ENCODE peak calls at places on chromosomes 6 and 20, in nine cellular contexts. F, Q, Z, N, C, E, V, K and O are unnamed samples.

GRCh38 chr6:155187994-155188706 is 75.7 kb upstream of the CLDN20 start:
- DNase-seq in K (no peak), E (no peak), N (no peak), Q (no peak), V (no peak), Z (no peak), F (no peak), C (no peak), O (no peak)

GRCh38 chr20:59010321-59010994 is 3.4 kb upstream of the CTSZ start:
- DNase-seq in Z (peak), N (no peak), K (no peak), Q (peak), C (no peak), F (peak), E (no peak), V (no peak), O (no peak)

GRCh38 chr6:5905431-5906339 is 101.0 kb downstream of the NRN1 start:
- DNase-seq in Z (no peak), F (no peak), K (no peak), Q (peak), V (no peak), E (no peak), N (peak), C (peak), O (no peak)

GRCh38 chr6:151539506-151540268 is 45.9 kb downstream of the CCDC170 start:
- DNase-seq in E (no peak), C (no peak), F (no peak), N (no peak), V (no peak), Z (no peak), K (no peak), Q (no peak), O (no peak)

GRCh38 chr6:87230801-87231200 is 75.4 kb downstream of the ZNF292 start:
- DNase-seq in F (no peak), Z (no peak), N (no peak), V (no peak), Q (no peak), E (no peak), K (no peak), C (no peak), O (no peak)

GRCh38 chr6:49915035-49915434 is 48.7 kb upstream of the CRISP1 start:
- DNase-seq in C (no peak), Q (no peak), K (no peak), F (no peak), E (no peak), N (no peak), V (no peak), Z (no peak), O (no peak)

GRCh38 chr6:9412951-9413559 is 977.7 kb upstream of the SLC35B3 start:
- DNase-seq in E (peak), Q (peak), C (no peak), K (peak), V (no peak), Z (no peak), F (no peak), N (peak), O (no peak)

GRCh38 chr6:90110971-90111370 is 185.7 kb downstream of the BACH2 start:
- DNase-seq in C (no peak), V (no peak), E (no peak), K (peak), F (no peak), Q (no peak), N (no peak), Z (peak), O (no peak)

GRCh38 chr6:137218473-137218916 is 690 bp downstream of the IFNGR1 start:
- DNase-seq in Z (peak), V (no peak), C (no peak), N (peak), F (no peak), K (peak), Q (peak), E (peak), O (no peak)

GRCh38 chr6:33276864-33277662 is at the start of gene B3GALT4:
- DNase-seq in N (peak), Z (peak), F (no peak), K (peak), V (peak), C (peak), E (peak), Q (peak), O (peak)

GRCh38 chr6:5665173-5665572 is 341.6 kb downstream of the NRN1 start:
- DNase-seq in K (peak), N (no peak), F (no peak), C (no peak), E (no peak), V (no peak), Q (no peak), Z (no peak), O (no peak)

GRCh38 chr20:20668639-20669038 is 43.8 kb downstream of the RALGAPA2 start:
- DNase-seq in V (no peak), Z (no peak), K (no peak), F (no peak), E (peak), N (no peak), Q (no peak), C (no peak), O (no peak)

GRCh38 chr6:32668226-32668747 is 1.8 kb upstream of the HLA-DQB1 start:
- DNase-seq in N (peak), Z (peak), K (peak), Q (peak), V (no peak), E (peak), C (no peak), F (no peak), O (no peak)

GRCh38 chr6:93417421-93417996 is 1.9 kb downstream of the EPHA7 start:
- DNase-seq in Z (no peak), E (no peak), Q (no peak), V (no peak), F (no peak), N (no peak), C (no peak), K (no peak), O (no peak)
- TF ChIP-seq CTCF in Z (no peak), E (no peak), Q (no peak), V (peak), F (peak), N (no peak), C (peak), K (no peak), O (peak)

DNA sequence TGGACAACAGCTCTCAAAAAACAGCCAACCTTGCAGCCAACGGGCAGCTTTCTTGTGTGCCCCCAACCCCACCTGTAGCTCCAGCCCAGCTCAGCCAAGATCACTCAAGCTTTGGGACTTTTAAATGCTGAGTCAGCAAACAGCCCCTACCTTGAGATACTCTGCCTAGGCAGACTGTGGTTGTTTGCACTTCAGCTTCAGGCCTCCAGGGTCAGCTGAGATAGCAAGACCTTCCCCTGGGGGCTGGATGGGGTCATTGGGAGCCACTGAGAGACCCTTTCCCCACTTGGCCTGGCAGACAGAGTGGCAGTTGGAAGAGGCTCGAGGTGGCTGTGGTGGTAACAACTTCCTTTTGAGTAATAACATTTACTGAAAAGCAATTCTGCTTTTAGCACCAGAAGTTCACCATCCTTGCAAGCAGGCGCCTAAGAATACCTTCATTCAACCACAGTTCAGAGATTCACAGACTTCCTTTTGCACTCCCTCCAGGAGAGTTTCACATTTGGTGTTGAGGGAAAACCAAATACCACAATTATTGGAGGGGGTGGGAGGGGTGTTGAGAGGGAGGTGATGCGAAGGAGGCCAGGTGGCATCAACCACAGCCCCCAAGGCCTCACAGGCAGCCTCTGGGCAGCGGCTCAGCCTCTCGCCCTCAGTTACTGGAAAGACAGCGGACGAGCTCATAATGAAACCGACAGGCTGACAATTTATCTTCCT is 148.0 kb downstream of the CEBPB start:
- DNase-seq in N (no peak), E (peak), F (peak), V (no peak), Z (peak), K (peak), Q (no peak), C (peak), O (no peak)
- TF ChIP-seq CTCF in N (no peak), E (peak), F (no peak), V (no peak), Z (no peak), K (peak), Q (no peak), C (no peak), O (no peak)

GRCh38 chr6:15511248-15512125 is 151.3 kb downstream of the DTNBP1 start:
- DNase-seq in C (peak), N (no peak), V (no peak), Q (no peak), Z (no peak), E (no peak), K (no peak), F (no peak), O (no peak)

GRCh38 chr6:15513131-15513771 is 149.6 kb downstream of the DTNBP1 start:
- DNase-seq in Q (no peak), K (no peak), C (no peak), N (no peak), E (no peak), F (no peak), V (no peak), Z (no peak), O (no peak)

GRCh38 chr6:15510536-15511247 is 152.1 kb downstream of the DTNBP1 start:
- DNase-seq in K (no peak), V (no peak), Q (no peak), E (no peak), Z (no peak), N (no peak), F (no peak), C (no peak), O (no peak)

GRCh38 chr6:15513801-15514711 is 148.8 kb downstream of the DTNBP1 start:
- DNase-seq in Z (no peak), V (no peak), C (no peak), E (no peak), F (no peak), K (no peak), Q (no peak), N (no peak), O (no peak)

GRCh38 chr6:15512126-15512525 is 150.7 kb downstream of the DTNBP1 start:
- DNase-seq in K (no peak), N (no peak), E (no peak), Q (no peak), Z (no peak), F (no peak), C (no peak), V (no peak), O (no peak)
- TF ChIP-seq CTCF in K (no peak), N (no peak), E (no peak), Q (no peak), Z (no peak), F (no peak), C (peak), V (peak), O (peak)

DNA sequence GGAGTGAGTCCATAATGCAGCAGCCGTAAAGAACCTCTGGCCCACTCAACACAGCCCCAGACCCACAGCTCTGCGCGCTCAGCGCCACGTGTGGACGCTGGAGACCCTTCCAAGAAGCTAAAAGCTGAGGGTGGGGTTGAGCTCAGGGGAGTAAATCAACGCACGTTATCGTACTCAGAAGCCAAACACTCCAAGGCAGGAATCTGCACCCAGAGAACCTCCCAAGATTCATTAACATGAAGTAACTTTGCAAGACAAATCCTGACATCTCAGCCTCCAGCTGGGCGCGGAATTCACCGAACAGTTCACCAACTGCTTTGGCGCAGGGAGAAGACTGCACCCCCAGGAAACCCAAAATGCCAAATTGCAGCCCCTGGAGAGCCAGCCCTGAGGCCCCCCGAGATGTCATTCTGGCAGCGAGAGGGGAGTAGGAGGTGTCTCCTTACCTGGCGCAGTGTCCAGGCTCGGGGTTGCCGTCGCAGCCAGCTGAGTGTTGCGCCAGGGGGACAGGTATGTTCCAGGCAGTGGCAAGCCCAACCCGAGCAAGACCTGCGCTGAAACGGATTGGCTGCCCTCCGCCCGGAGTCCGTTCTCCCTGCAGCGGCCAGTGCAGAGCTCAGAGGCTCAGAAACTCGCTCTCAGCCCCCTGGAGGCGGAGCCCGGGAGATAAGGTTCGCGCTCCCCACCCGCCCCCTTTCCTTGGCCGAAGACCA is at the start of gene COL21A1:
- DNase-seq in V (peak), K (no peak), F (no peak), Z (no peak), C (peak), Q (peak), E (no peak), N (peak), O (peak)
- TF ChIP-seq CTCF in V (peak), K (no peak), F (no peak), Z (no peak), C (peak), Q (no peak), E (no peak), N (no peak), O (peak)

GRCh38 chr6:19501737-19502245 is 335.4 kb upstream of the ID4 start:
- DNase-seq in Z (no peak), F (no peak), C (no peak), E (no peak), Q (no peak), V (no peak), N (no peak), K (no peak), O (no peak)
- TF ChIP-seq CTCF in Z (no peak), F (no peak), C (no peak), E (no peak), Q (no peak), V (peak), N (no peak), K (no peak), O (peak)

GRCh38 chr20:62573856-62574611 is 68.3 kb upstream of the SLCO4A1 start:
- DNase-seq in N (no peak), K (no peak), Q (no peak), F (no peak), E (no peak), C (no peak), Z (no peak), V (no peak), O (no peak)
- TF ChIP-seq CTCF in N (no peak), K (no peak), Q (no peak), F (no peak), E (no peak), C (no peak), Z (no peak), V (no peak), O (no peak)

DNA sequence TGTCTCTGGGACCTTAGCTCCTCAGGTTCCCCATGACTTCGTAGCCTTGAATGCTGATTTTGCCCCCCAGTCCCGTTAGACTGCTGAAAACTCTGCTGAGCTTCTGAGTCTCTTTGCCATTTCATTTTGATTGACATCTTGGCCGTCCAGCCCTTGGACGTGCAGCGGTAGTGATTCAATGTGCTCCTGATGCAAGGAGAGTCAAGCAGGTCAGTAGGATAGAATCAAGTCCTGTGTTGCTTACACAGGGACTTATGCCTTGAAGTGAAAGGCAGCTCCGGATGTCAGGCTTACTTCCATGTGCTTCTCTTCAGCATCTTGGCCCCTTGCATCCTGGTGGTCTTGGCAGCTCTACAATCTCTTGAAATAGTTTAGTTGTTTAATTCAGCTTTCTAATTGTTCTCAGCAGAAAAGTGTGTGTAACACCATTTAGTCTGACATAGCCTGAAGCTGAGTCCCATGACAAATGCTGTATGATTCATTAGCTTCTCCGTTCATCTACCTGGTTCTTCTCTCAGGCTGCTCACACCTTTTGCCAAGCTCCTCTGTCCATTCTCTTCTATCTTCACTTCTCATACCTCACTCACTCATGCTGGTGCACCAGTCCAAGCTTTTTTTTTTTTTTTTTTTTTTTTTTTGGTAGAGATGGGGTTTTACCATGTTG is 76.0 kb downstream of the EZR start:
- DNase-seq in Z (no peak), E (no peak), V (no peak), F (no peak), C (no peak), Q (no peak), N (no peak), K (no peak), O (no peak)
- TF ChIP-seq CTCF in Z (no peak), E (no peak), V (no peak), F (no peak), C (no peak), Q (no peak), N (no peak), K (no peak), O (no peak)

GRCh38 chr6:124223596-124223995 is 419.9 kb downstream of the NKAIN2 start:
- DNase-seq in Z (no peak), F (no peak), E (no peak), N (no peak), Q (no peak), K (no peak), C (no peak), V (no peak), O (no peak)

DNA sequence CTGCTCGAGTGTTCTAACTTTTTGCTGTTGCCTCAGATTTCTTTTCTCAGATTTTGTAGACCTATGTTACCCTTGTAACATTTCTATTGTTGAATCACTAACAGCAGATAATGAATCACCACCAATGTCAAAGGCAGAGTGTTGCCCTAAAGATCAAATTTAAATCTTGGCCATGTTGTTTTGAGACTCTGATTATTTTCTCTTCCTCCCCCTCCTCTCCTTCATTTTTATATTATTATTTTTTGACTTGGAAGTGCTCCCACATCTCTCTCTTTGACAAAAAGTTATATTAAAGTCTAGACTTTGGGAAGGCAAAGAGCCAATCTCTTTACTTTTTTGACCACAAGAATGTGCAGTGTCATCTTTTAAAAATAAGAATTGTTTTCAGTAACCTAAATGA is 422.7 kb downstream of the NKAIN2 start:
- DNase-seq in N (no peak), K (no peak), Q (no peak), V (no peak), F (no peak), Z (no peak), C (no peak), E (no peak), O (no peak)
- TF ChIP-seq CTCF in N (no peak), K (no peak), Q (no peak), V (no peak), F (no peak), Z (no peak), C (no peak), E (no peak), O (no peak)

GRCh38 chr20:17570347-17571152 is 675 bp downstream of the DSTN start:
- DNase-seq in Z (no peak), Q (peak), K (peak), V (peak), F (no peak), N (peak), E (peak), C (peak), O (peak)
- TF ChIP-seq CTCF in Z (no peak), Q (no peak), K (no peak), V (no peak), F (peak), N (no peak), E (no peak), C (no peak), O (no peak)